ENCODE peak calls at places on chromosomes 4 and X, in six cellular contexts. U, W, J, S, D and A are unnamed samples.

GRCh38 chrX:129115104-129115503 is 408.2 kb downstream of the SMARCA1 start:
- DNase-seq in W (peak; percentile 8), S (no peak), D (peak; percentile 45), U (peak; percentile 41), J (peak; percentile 13), A (peak; percentile 72)

GRCh38 chrX:101357166-101357795 is 8.7 kb upstream of the TIMM8A start:
- DNase-seq in J (no peak), D (no peak), S (no peak), W (peak; percentile 12), U (peak; percentile 41), A (peak; percentile 59)

GRCh38 chrX:50812995-50813842 is 775 bp downstream of the SHROOM4 start:
- DNase-seq in U (no peak), S (no peak), W (peak; percentile 46), D (no peak), J (peak; percentile 9), A (peak; percentile 34)

GRCh38 chr4:87249620-87250019 is 29.2 kb upstream of the KLHL8 start:
- DNase-seq in S (no peak), D (no peak), U (no peak), W (no peak), J (no peak), A (no peak)

GRCh38 chrX:107747596-107748161 is 27.9 kb downstream of the TSC22D3 start:
- DNase-seq in U (no peak), D (no peak), J (no peak), W (peak; percentile 19), S (no peak), A (peak; percentile 53)

GRCh38 chr4:8553958-8554357 is 26.2 kb upstream of the GPR78 start:
- DNase-seq in J (no peak), S (no peak), D (no peak), W (no peak), U (no peak), A (no peak)

GRCh38 chr4:80365928-80366327 is 30.4 kb downstream of the CFAP299 start:
- DNase-seq in U (peak; percentile 53), W (peak; percentile 76), J (peak; percentile 7), S (peak; percentile 26), D (peak; percentile 23), A (peak; percentile 65)

GRCh38 chr4:42488114-42488513 is 90.8 kb downstream of the SHISA3 start:
- DNase-seq in U (no peak), D (no peak), J (no peak), W (no peak), S (peak; percentile 70), A (no peak)

GRCh38 chrX:70042399-70043371 is 7.1 kb downstream of the AWAT2 start:
- DNase-seq in U (peak; percentile 24), W (peak; percentile 42), J (no peak), D (peak; percentile 18), S (no peak), A (no peak)

GRCh38 chrX:12790878-12791252 is 347 bp upstream of the PRPS2 start:
- DNase-seq in D (no peak), U (no peak), J (no peak), S (no peak), W (no peak), A (no peak)

GRCh38 chr4:143773998-143774898 is 73.8 kb upstream of the FREM3 start:
- DNase-seq in J (peak; percentile 1), U (peak; percentile 88), W (peak; percentile 41), S (peak; percentile 31), D (peak; percentile 58), A (peak; percentile 53)

GRCh38 chrX:45889471-45889870 is 655.8 kb downstream of the ZNF674 start:
- DNase-seq in U (no peak), D (peak; percentile 1), W (peak; percentile 6), S (no peak), J (no peak), A (no peak)

GRCh38 chr4:125498981-125499380 is 184.2 kb downstream of the FAT4 start:
- DNase-seq in W (no peak), U (no peak), J (no peak), D (no peak), S (no peak), A (no peak)

GRCh38 chrX:79270401-79270800 is 96.7 kb downstream of the ITM2A start:
- DNase-seq in J (no peak), D (no peak), W (no peak), S (peak; percentile 63), U (peak; percentile 34), A (no peak)

GRCh38 chrX:40524423-40524822 is 56.3 kb upstream of the ATP6AP2 start:
- DNase-seq in D (no peak), S (no peak), U (no peak), J (no peak), W (no peak), A (no peak)

GRCh38 chrX:149511081-149511480 is 6.0 kb upstream of the IDS start:
- DNase-seq in W (peak; percentile 50), J (no peak), U (no peak), S (no peak), D (no peak), A (no peak)

GRCh38 chr4:185145572-185145971 is 2.5 kb downstream of the SLC25A4 start:
- DNase-seq in D (no peak), U (no peak), S (no peak), J (no peak), W (no peak), A (no peak)

GRCh38 chrX:38636949-38637819 is 75.8 kb downstream of the TSPAN7 start:
- DNase-seq in U (no peak), D (peak; percentile 82), W (no peak), J (no peak), S (no peak), A (no peak)

GRCh38 chrX:27675493-27675892 is 85.3 kb downstream of the DCAF8L2 start:
- DNase-seq in W (peak; percentile 16), D (no peak), U (no peak), J (no peak), S (no peak), A (no peak)

GRCh38 chrX:131854586-131854985 is 168.5 kb upstream of the STK26 start:
- DNase-seq in J (no peak), S (no peak), U (peak; percentile 16), W (no peak), D (no peak), A (no peak)

DNA sequence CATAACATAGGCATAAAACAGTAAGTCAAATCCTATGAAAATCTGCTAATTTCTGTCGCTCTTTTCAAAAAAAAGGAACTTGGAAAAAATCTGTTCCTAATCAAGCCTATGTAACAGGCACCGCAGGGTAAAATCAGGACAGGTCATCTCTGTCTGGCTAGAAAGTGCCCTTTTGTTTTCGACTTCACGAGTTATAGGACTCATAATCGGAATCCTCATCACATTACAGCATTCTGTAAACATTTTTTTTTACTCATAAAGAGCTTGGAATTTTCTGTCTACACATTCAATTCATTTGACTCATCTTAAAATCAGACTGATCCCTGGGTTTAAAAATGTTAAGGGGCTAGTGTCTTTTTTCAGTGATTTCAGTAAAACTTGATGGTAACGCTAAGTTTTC is 181.7 kb upstream of the TBC1D9 start:
- DNase-seq in U (no peak), S (no peak), D (no peak), J (no peak), W (peak; percentile 80), A (no peak)
- TF ChIP-seq BHLHE40 in U (no peak), S (no peak), D (no peak), J (no peak), W (no peak), A (no peak)

GRCh38 chrX:22136711-22137110 is 104.6 kb downstream of the PHEX start:
- DNase-seq in J (no peak), D (no peak), U (no peak), W (peak; percentile 7), S (no peak), A (no peak)

GRCh38 chrX:22135171-22135711 is 103.1 kb downstream of the PHEX start:
- DNase-seq in U (no peak), S (no peak), W (peak; percentile 45), D (no peak), J (no peak), A (no peak)

GRCh38 chrX:22135994-22136684 is 104.0 kb downstream of the PHEX start:
- DNase-seq in J (peak; percentile 36), U (peak; percentile 34), S (no peak), W (peak; percentile 60), D (peak; percentile 11), A (peak; percentile 41)

DNA sequence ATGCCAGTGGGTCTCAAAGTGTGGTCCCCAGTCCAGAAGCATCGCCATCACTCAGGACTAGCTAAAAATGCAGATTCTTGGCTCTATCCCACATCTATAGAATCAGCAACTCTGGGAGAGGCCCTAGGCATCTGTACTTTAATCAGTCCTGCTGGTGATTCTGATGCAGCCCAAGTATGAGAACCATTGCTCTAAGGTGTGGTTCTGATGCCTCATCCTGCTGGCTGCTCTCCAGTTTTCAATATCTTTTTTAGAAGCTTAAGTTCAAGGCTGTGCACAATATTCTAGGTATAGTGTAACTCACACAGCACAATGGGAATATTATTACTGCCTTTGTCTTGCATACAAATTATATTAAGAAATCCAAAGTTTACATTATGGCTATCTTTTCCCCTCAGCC is 108.9 kb downstream of the PHEX start:
- DNase-seq in W (no peak), U (no peak), J (no peak), D (no peak), S (no peak), A (no peak)
- TF ChIP-seq BHLHE40 in W (no peak), U (no peak), J (no peak), D (no peak), S (no peak), A (no peak)

DNA sequence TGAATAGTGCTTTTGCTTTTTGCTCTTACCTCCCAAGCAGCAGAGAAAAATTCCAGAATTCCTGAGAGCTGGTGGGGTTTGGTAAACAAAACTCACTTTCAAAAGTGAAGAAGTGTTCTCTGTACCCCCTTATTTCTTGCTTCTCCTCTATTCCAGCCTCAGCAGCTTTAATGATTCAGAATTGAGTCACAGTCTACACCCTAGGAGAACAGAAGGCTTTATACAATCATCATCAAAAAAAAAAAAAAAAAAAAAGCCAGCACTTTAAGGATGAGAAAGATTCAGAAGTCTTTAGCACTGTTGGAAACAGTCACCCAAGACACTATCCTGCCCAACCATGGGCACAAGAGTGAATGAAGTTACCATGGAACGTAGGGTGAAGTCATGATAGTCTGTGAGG is 1583.1 kb upstream of the PCDH10 start:
- DNase-seq in J (no peak), S (no peak), W (no peak), D (no peak), U (no peak), A (no peak)
- TF ChIP-seq BHLHE40 in J (no peak), S (no peak), W (no peak), D (no peak), U (no peak), A (no peak)

GRCh38 chr4:53186714-53187358 is 179.0 kb downstream of the SCFD2 start:
- DNase-seq in U (peak; percentile 33), J (no peak), W (no peak), S (no peak), D (no peak), A (peak; percentile 13)

GRCh38 chr4:53192017-53192416 is 173.8 kb downstream of the SCFD2 start:
- DNase-seq in U (no peak), D (no peak), J (no peak), S (no peak), W (no peak), A (no peak)

GRCh38 chr4:53192496-53192895 is 173.4 kb downstream of the SCFD2 start:
- DNase-seq in J (no peak), U (no peak), W (peak; percentile 40), S (no peak), D (no peak), A (no peak)

GRCh38 chr4:53185853-53186590 is 179.8 kb downstream of the SCFD2 start:
- DNase-seq in W (peak; percentile 85), S (no peak), D (no peak), J (no peak), U (no peak), A (no peak)

DNA sequence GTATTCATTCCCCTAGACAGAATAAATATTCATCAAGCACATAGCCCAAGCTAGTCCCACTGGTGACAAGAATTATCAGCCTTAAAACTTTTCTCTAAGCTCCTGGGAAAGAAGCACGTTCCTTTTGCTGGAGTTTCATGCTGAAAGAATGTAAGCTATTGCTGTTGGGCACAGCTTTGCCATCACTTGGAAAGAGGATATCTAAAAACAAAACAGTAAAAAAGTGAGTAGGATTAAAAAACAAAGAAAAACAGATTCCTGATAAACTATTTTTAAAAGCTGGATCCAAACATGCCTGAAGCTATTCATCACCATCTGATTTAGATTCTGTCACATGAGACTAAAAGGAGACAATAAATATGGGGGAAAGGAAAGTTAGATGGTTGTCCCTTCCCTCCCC is 176.8 kb downstream of the SCFD2 start:
- DNase-seq in S (no peak), U (no peak), W (peak; percentile 73), J (no peak), D (no peak), A (no peak)
- TF ChIP-seq BHLHE40 in S (no peak), U (no peak), W (peak; percentile 83), J (no peak), D (no peak), A (no peak)